ENCODE peak calls at places on chromosomes 5 and 9, in eight cellular contexts. A is kidney, T is WTC11, L is H9, W is cardiac muscle cell, D is fibroblast of the aortic adventitia, U is activated B cell treated with CpG ODN at 0.5 μM for 24 hours, B is osteocyte. M is an unnamed sample.
A peak's percentile ranks its signal among the peaks of the same experiment; 100 is the strongest.

GRCh38 chr9:6054280-6055099 is 39.1 kb upstream of the RANBP6 start:
- DNase-seq in A (no peak), T (peak; percentile 82), L (peak; percentile 82), W (peak; percentile 88), D (peak; percentile 79), U (no peak), B (no peak), M (no peak)

GRCh38 chr9:93893899-93894690 is 61.1 kb downstream of the BARX1 start:
- DNase-seq in A (no peak), T (no peak), L (peak; percentile 16), W (no peak), D (no peak), U (no peak), B (peak; percentile 79), M (peak; percentile 44)

GRCh38 chr9:100911273-100911672 is 117.3 kb upstream of the PLPPR1 start:
- DNase-seq in A (no peak), T (no peak), L (no peak), W (no peak), D (no peak), U (no peak), B (no peak), M (no peak)

GRCh38 chr9:11915699-11916098 is 777.5 kb upstream of the TYRP1 start:
- DNase-seq in A (no peak), T (no peak), L (peak; percentile 41), W (no peak), D (no peak), U (no peak), B (no peak), M (no peak)

GRCh38 chr9:132945186-132946130 is 1.0 kb upstream of the TSC1 start:
- DNase-seq in A (no peak), T (no peak), L (no peak), W (no peak), D (no peak), U (no peak), B (peak; percentile 78), M (no peak)

GRCh38 chr9:120768247-120768646 is 25.0 kb downstream of the FBXW2 start:
- DNase-seq in A (no peak), T (no peak), L (peak; percentile 34), W (no peak), D (no peak), U (no peak), B (no peak), M (no peak)

GRCh38 chr9:3962467-3962866 is 337.4 kb downstream of the GLIS3 start:
- DNase-seq in A (no peak), T (no peak), L (no peak), W (no peak), D (peak; percentile 40), U (no peak), B (no peak), M (no peak)

GRCh38 chr5:59757442-59757841 is 136.1 kb downstream of the PDE4D start:
- DNase-seq in A (no peak), T (no peak), L (no peak), W (no peak), D (no peak), U (no peak), B (no peak), M (no peak)

GRCh38 chr5:108141676-108142075 is 240.2 kb downstream of the FBXL17 start:
- DNase-seq in A (no peak), T (no peak), L (no peak), W (no peak), D (no peak), U (no peak), B (no peak), M (no peak)

DNA sequence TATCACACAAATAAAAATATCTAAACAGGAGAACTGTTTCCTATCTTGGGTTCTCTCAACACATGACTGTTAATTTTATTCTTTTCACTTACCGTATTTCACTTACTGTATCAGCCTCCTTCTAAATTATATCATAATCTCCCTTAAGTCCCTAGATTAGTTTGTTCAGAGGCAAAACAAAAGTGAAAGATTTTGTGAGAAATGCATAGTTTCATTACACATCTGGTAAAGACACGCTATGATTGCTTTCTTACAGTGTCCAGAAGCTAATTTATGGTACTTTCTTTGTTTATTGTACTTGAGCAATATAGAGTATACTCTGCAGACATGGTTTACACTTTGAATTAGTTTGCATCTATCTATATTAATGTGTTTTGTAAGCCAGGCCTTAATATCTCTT is 159.7 kb upstream of the TLX3 start:
- DNase-seq in A (no peak), T (no peak), L (no peak), W (no peak), D (no peak), U (no peak), B (no peak), M (no peak)
- TF ChIP-seq CTCF in A (no peak), T (no peak), L (no peak), W (no peak), D (no peak), U (no peak), B (no peak), M (no peak)

GRCh38 chr9:75200892-75201470 is 112.7 kb downstream of the OSTF1 start:
- DNase-seq in A (no peak), T (no peak), L (no peak), W (peak; percentile 58), D (peak; percentile 58), U (no peak), B (no peak), M (no peak)

GRCh38 chr9:75197521-75197920 is 109.2 kb downstream of the OSTF1 start:
- DNase-seq in A (no peak), T (no peak), L (no peak), W (no peak), D (no peak), U (no peak), B (no peak), M (no peak)

GRCh38 chr9:75201480-75202209 is 113.3 kb downstream of the OSTF1 start:
- DNase-seq in A (no peak), T (no peak), L (no peak), W (no peak), D (no peak), U (no peak), B (no peak), M (no peak)

GRCh38 chr9:75198436-75198835 is 110.1 kb downstream of the OSTF1 start:
- DNase-seq in A (no peak), T (peak; percentile 54), L (peak; percentile 78), W (no peak), D (no peak), U (no peak), B (no peak), M (peak; percentile 47)
- TF ChIP-seq CTCF in A (no peak), T (peak; percentile 56), L (peak; percentile 66), W (no peak), D (peak; percentile 12), U (no peak), B (peak; percentile 14), M (no peak)

GRCh38 chr9:89710689-89711088 is 105.9 kb downstream of the GADD45G start:
- DNase-seq in A (no peak), T (no peak), L (no peak), W (no peak), D (no peak), U (no peak), B (no peak), M (no peak)

GRCh38 chr9:89714316-89714715 is 109.5 kb downstream of the GADD45G start:
- DNase-seq in A (no peak), T (no peak), L (no peak), W (no peak), D (no peak), U (no peak), B (no peak), M (no peak)

GRCh38 chr9:89715318-89715858 is 110.6 kb downstream of the GADD45G start:
- DNase-seq in A (no peak), T (no peak), L (no peak), W (no peak), D (no peak), U (no peak), B (no peak), M (no peak)

GRCh38 chr9:89711866-89712265 is 107.1 kb downstream of the GADD45G start:
- DNase-seq in A (no peak), T (no peak), L (no peak), W (no peak), D (no peak), U (no peak), B (no peak), M (no peak)

GRCh38 chr9:89712285-89712684 is 107.5 kb downstream of the GADD45G start:
- DNase-seq in A (no peak), T (no peak), L (no peak), W (no peak), D (no peak), U (no peak), B (no peak), M (no peak)
- TF ChIP-seq CTCF in A (no peak), T (no peak), L (no peak), W (no peak), D (no peak), U (no peak), B (no peak), M (no peak)

DNA sequence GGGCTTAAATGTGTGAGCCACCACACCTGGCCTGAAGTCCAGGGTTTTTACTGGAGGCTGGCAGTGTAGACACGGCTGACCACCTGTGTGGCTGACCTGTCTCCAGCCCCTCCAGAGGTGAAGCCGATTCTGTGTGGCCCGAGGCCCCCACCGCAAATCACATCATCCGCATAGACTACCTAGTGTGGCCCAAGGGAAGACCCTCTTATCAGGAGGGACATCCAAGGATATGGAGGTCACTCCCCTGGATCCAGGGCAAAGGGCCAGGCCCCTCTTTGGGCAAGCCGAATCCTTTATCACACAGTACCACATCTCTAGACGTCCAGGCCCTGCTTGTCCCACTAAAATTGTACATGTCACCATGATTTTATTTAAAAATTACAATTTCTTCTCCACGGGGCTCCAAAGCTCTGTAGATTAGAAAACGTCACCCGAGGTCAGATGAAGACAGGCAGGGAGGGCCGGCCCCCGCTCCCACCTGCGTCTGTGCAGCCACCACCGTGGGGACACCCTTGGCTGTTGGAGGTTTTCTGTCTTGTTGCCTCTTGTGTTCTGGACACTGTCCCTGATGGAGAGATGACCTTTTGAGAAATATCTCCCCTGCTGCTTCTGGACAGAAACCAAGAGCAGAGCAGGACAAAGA is 20.1 kb downstream of the LAMC3 start:
- DNase-seq in A (no peak), T (no peak), L (no peak), W (no peak), D (no peak), U (no peak), B (no peak), M (no peak)
- TF ChIP-seq CTCF in A (no peak), T (no peak), L (no peak), W (no peak), D (no peak), U (no peak), B (no peak), M (no peak)

DNA sequence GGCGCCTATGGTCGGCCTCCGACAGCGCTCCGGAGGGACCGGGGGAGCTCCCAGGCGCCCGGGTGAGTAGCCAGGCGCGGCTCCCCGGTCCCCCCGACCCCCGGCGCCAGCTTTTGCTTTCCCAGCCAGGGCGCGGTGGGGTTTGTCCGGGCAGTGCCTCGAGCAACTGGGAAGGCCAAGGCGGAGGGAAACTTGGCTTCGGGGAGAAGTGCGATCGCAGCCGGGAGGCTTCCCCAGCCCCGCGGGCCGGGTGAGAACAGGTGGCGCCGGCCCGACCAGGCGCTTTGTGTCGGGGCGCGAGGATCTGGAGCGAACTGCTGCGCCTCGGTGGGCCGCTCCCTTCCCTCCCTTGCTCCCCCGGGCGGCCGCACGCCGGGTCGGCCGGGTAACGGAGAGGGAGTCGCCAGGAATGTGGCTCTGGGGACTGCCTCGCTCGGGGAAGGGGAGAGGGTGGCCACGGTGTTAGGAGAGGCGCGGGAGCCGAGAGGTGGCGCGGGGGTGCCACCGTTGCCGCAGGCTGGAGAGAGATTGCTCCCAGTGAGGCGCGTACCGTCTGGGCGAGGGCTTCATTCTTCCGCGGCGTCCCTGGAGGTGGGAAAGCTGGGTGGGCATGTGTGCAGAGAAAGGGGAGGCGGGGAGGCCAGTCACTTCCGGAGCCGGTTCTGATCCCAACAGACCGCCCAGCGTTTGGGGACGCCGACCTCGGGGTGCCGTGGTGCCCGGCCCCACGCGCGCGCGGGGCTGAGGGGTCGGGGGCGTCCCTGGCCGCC is 564 bp downstream of the DAPK1 start:
- DNase-seq in A (peak; percentile 89), T (peak; percentile 69), L (peak; percentile 58), W (peak; percentile 85), D (peak; percentile 28), U (no peak), B (peak; percentile 88), M (peak; percentile 89)
- TF ChIP-seq CTCF in A (peak; percentile 15), T (no peak), L (peak; percentile 45), W (peak; percentile 43), D (peak; percentile 38), U (no peak), B (peak; percentile 51), M (no peak)